ENCODE peak calls at places on chromosomes 7 and 10, in six cellular contexts. K is T-helper 9 cell, J is AG10803, L is fibroblast of pulmonary artery, U is K562, Q is T-helper 1 cell. E is an unnamed sample.

GRCh38 chr10:34918896-34919295 is 103.8 kb upstream of the PARD3 start:
- DNase-seq in K (no peak), J (no peak), L (no peak), U (no peak), Q (no peak), E (no peak)

GRCh38 chr7:45000096-45001032 is at the start of gene CCM2:
- DNase-seq in K (no peak), J (peak; percentile 58), L (peak; percentile 51), U (no peak), Q (no peak), E (peak; percentile 44)

GRCh38 chr10:73247509-73248258 is 629 bp upstream of the DNAJC9 start:
- DNase-seq in K (no peak), J (no peak), L (no peak), U (peak; percentile 28), Q (no peak), E (no peak)

GRCh38 chr7:47852330-47853245 is 95.7 kb downstream of the PKD1L1 start:
- DNase-seq in K (no peak), J (no peak), L (peak; percentile 3), U (no peak), Q (no peak), E (no peak)

GRCh38 chr7:44275829-44276570 is 49.4 kb downstream of the CAMK2B start:
- DNase-seq in K (no peak), J (no peak), L (no peak), U (peak; percentile 49), Q (no peak), E (peak; percentile 83)

GRCh38 chr10:24254180-24254579 is 45.2 kb downstream of the KIAA1217 start:
- DNase-seq in K (no peak), J (peak; percentile 29), L (peak; percentile 49), U (no peak), Q (no peak), E (no peak)

GRCh38 chr7:35359423-35359822 is 105.5 kb upstream of the TBX20 start:
- DNase-seq in K (no peak), J (no peak), L (no peak), U (no peak), Q (no peak), E (no peak)

GRCh38 chr10:60848126-60848525 is 69.8 kb downstream of the CDK1 start:
- DNase-seq in K (no peak), J (peak; percentile 79), L (peak; percentile 72), U (no peak), Q (no peak), E (no peak)

GRCh38 chr7:5689118-5689517 is 92.3 kb downstream of the RNF216 start:
- DNase-seq in K (peak; percentile 31), J (peak; percentile 65), L (peak; percentile 71), U (no peak), Q (peak; percentile 52), E (no peak)

GRCh38 chr10:21055339-21056135 is 158.4 kb upstream of the NEBL start:
- DNase-seq in K (no peak), J (no peak), L (no peak), U (no peak), Q (no peak), E (no peak)

GRCh38 chr10:131642966-131643365 is 257.8 kb upstream of the PPP2R2D start:
- DNase-seq in K (no peak), J (no peak), L (no peak), U (no peak), Q (no peak), E (no peak)

GRCh38 chr7:2730846-2731770 is 43.1 kb downstream of the AMZ1 start:
- DNase-seq in K (no peak), J (no peak), L (no peak), U (no peak), Q (no peak), E (no peak)

GRCh38 chr7:78146546-78146945 is 348.0 kb downstream of the PHTF2 start:
- DNase-seq in K (no peak), J (no peak), L (no peak), U (no peak), Q (no peak), E (no peak)